ENCODE peak calls at places on chromosomes 6 and 20, in ten cellular contexts. K, F, C, X, H, V, U, T, R and L are unnamed samples.

GRCh38 chr6:75098709-75099108 is 107.1 kb downstream of the COL12A1 start:
- DNase-seq in K (no peak), C (peak), V (peak), T (peak), U (peak), F (peak), X (no peak), H (peak), R (no peak), L (peak)

GRCh38 chr6:145727817-145728388 is 7.4 kb downstream of the EPM2A start:
- DNase-seq in U (no peak), R (no peak), K (no peak), X (no peak), V (no peak), T (no peak), C (no peak), F (no peak), H (no peak), L (no peak)

GRCh38 chr6:126886106-126886505 is 232.4 kb upstream of the RSPO3 start:
- DNase-seq in R (no peak), K (no peak), X (no peak), F (no peak), H (no peak), V (no peak), T (no peak), C (no peak), U (no peak), L (no peak)

GRCh38 chr6:17985934-17986655 is 1.3 kb downstream of the KIF13A start:
- DNase-seq in H (no peak), T (no peak), K (no peak), X (no peak), F (no peak), V (no peak), C (no peak), R (no peak), U (no peak), L (no peak)

GRCh38 chr20:62808211-62808865 is 3.7 kb downstream of the OGFR start:
- DNase-seq in U (peak), R (peak), F (peak), T (peak), K (peak), H (peak), V (peak), X (no peak), C (peak), L (no peak)

GRCh38 chr20:33539129-33539528 is 49.2 kb downstream of the CBFA2T2 start:
- DNase-seq in K (no peak), C (no peak), X (no peak), U (peak), V (peak), T (no peak), H (no peak), R (no peak), F (no peak), L (no peak)

GRCh38 chr6:149264629-149265028 is 52.9 kb upstream of the TAB2 start:
- DNase-seq in F (no peak), T (peak), V (no peak), H (no peak), K (no peak), U (no peak), C (no peak), X (no peak), R (peak), L (no peak)

GRCh38 chr20:22389836-22390542 is 194.4 kb downstream of the FOXA2 start:
- DNase-seq in T (no peak), H (no peak), R (no peak), C (no peak), F (no peak), X (no peak), K (no peak), U (peak), V (peak), L (no peak)

GRCh38 chr6:56860466-56860865 is 94.4 kb upstream of the BEND6 start:
- DNase-seq in X (no peak), H (peak), R (no peak), F (no peak), U (no peak), V (peak), K (no peak), T (no peak), C (no peak), L (no peak)

GRCh38 chr20:54477134-54477533 is 1.7 kb downstream of the DOK5 start:
- DNase-seq in X (no peak), T (no peak), U (no peak), R (no peak), V (no peak), K (no peak), C (no peak), F (no peak), H (no peak), L (no peak)

GRCh38 chr6:159380104-159380503 is 210.9 kb downstream of the FNDC1 start:
- DNase-seq in K (no peak), V (no peak), X (no peak), T (no peak), U (no peak), F (no peak), H (no peak), C (no peak), R (no peak), L (no peak)

GRCh38 chr6:159375014-159375413 is 205.8 kb downstream of the FNDC1 start:
- DNase-seq in F (no peak), R (no peak), V (no peak), H (no peak), C (no peak), K (no peak), X (no peak), U (no peak), T (no peak), L (no peak)

GRCh38 chr6:159378361-159378760 is 209.2 kb downstream of the FNDC1 start:
- DNase-seq in F (no peak), K (no peak), V (no peak), H (no peak), X (no peak), T (no peak), U (no peak), R (no peak), C (no peak), L (no peak)

GRCh38 chr6:159372333-159372732 is 203.1 kb downstream of the FNDC1 start:
- DNase-seq in U (no peak), F (no peak), K (no peak), R (no peak), H (no peak), C (no peak), V (no peak), X (no peak), T (no peak), L (no peak)

DNA sequence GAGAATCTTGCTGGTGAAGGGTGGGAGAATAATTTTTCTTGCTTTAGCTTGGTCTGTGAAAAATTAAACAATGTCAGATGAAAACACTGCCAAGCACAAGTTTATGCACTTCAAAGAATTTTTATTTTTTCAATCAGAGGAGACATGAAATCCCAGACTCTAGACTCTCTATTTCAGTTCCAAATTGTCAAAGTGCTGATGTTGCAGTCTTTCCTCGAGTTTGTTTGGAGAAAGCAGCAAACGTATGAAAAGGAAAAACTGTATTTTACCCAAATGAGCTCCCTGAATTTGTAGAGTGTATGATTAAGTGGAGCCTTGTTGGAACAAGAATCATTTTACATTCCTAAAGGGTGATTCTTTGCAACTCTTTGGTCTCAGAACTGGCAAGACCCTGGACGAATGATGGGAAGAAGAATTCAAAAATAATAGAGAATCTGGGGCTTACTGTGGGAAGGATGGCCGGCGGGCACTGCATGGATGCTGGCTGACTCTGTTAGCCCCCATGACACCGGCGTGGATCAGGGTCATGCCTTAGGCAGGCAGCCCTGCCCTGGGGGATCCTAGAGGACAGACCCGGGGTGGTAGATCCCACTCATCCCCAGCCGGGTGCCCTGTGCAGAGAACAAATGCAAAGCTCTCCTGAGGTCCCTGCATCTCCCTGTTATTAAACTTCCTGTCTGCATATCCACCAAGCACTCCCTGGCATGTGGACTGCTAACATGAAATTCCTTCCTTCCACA is 207.4 kb downstream of the FNDC1 start:
- DNase-seq in H (no peak), R (no peak), F (no peak), C (no peak), K (no peak), X (no peak), V (no peak), T (no peak), U (no peak), L (no peak)
- H3K27ac ChIP-seq in H (no peak), R (no peak), F (no peak), C (no peak), K (no peak), X (no peak), V (no peak), T (no peak), U (no peak), L (peak)

GRCh38 chr6:11264100-11264499 is 31.6 kb upstream of the NEDD9 start:
- DNase-seq in C (no peak), F (no peak), V (no peak), T (no peak), H (no peak), K (no peak), U (no peak), X (no peak), R (no peak), L (no peak)
- TF ChIP-seq CTCF in C (no peak), F (no peak), V (peak), T (no peak), H (no peak), K (no peak), U (no peak), X (no peak), R (no peak), L (no peak)

DNA sequence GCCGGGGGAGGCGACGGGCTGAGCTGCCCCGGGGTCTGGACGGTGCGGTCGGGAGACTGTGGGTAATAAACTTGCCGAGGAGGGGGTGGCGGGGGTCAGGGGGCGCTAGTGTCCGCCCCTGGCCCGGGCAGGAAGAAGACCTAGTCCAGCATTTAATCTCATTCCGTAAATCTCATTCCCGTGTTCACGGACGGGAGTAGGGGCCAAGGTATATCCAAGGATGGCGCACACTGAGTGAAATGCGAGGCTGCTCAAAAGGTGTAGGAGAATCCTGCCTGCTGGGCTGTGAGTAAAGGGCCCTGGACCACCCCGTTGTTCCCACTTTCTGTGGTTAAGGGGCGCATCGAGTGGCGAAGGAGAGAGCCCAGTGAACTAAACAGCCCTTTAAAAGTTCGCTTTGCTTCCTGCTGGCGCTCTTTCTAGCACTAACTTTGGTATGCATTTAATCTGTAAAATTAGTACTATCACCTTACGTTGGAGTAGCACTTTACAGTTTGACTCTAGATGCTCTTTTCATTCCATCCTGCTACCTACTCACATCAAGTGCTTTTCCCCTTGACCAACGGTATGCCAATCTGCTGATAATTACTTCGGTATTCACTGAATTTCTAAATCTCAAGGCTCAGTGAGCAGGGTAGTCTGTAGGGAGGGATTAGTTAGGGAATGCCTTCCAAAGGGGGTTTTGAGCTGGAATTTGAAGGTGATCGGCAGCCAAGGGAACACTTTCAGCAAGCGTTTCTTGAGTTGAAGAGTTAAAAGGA is 730 bp downstream of the PARD6B start:
- DNase-seq in V (peak), H (no peak), R (no peak), T (no peak), U (peak), K (no peak), C (no peak), F (no peak), X (no peak), L (no peak)
- H3K4me3 ChIP-seq in V (peak), H (peak), R (peak), T (peak), U (peak), K (peak), C (peak), F (peak), X (peak), L (peak)

GRCh38 chr6:163461696-163462095 is 47.2 kb downstream of the QKI start:
- DNase-seq in X (no peak), K (no peak), H (no peak), T (no peak), C (no peak), V (no peak), R (no peak), F (no peak), U (no peak), L (no peak)

GRCh38 chr6:163459536-163459935 is 45.0 kb downstream of the QKI start:
- DNase-seq in X (no peak), K (no peak), R (no peak), U (no peak), T (no peak), F (no peak), V (no peak), H (no peak), C (no peak), L (no peak)

GRCh38 chr6:163457637-163458561 is 43.4 kb downstream of the QKI start:
- DNase-seq in H (peak), F (no peak), K (no peak), C (no peak), T (no peak), V (peak), U (peak), X (no peak), R (no peak), L (no peak)

GRCh38 chr6:163459007-163459406 is 44.5 kb downstream of the QKI start:
- DNase-seq in K (no peak), R (no peak), X (no peak), V (no peak), U (no peak), C (no peak), F (no peak), H (no peak), T (no peak), L (no peak)

GRCh38 chr6:163460307-163460782 is 45.8 kb downstream of the QKI start:
- DNase-seq in R (peak), V (no peak), F (no peak), H (peak), C (no peak), U (no peak), T (no peak), X (no peak), K (no peak), L (no peak)
- H3K27ac ChIP-seq in R (peak), V (no peak), F (peak), H (peak), C (peak), U (peak), T (peak), X (peak), K (peak), L (no peak)